ENCODE peak calls at places on chromosome 17, in ten cellular contexts. G, A, D, R, E, Z, K, T, J and L are unnamed samples.

GRCh38 chr17:59669411-59669810 is 37.8 kb downstream of the PTRH2 start:
- DNase-seq in G (no peak), A (no peak), D (no peak), R (no peak), E (no peak), Z (no peak), K (no peak), T (no peak), J (no peak), L (no peak)

GRCh38 chr17:4658478-4659305 is 17.2 kb upstream of the ALOX15 start:
- DNase-seq in G (no peak), A (no peak), D (no peak), R (no peak), E (peak; percentile 86), Z (peak; percentile 88), K (no peak), T (no peak), J (no peak), L (no peak)

GRCh38 chr17:29959658-29960337 is 18.4 kb downstream of the EFCAB5 start:
- DNase-seq in G (no peak), A (no peak), D (no peak), R (no peak), E (peak; percentile 1), Z (no peak), K (no peak), T (no peak), J (no peak), L (no peak)

GRCh38 chr17:55271223-55271571 is 6.4 kb downstream of the HLF start:
- DNase-seq in G (no peak), A (no peak), D (no peak), R (no peak), E (no peak), Z (no peak), K (no peak), T (no peak), J (no peak), L (no peak)

GRCh38 chr17:2101448-2102257 is 46.8 kb downstream of the HIC1 start:
- DNase-seq in G (peak; percentile 94), A (no peak), D (peak; percentile 27), R (peak; percentile 91), E (no peak), Z (no peak), K (no peak), T (no peak), J (no peak), L (peak; percentile 82)

GRCh38 chr17:45648642-45649041 is 135.5 kb upstream of the CRHR1 start:
- DNase-seq in G (no peak), A (no peak), D (no peak), R (no peak), E (no peak), Z (no peak), K (peak; percentile 65), T (no peak), J (no peak), L (no peak)

GRCh38 chr17:20934288-20934687 is 108.5 kb downstream of the USP22 start:
- DNase-seq in G (no peak), A (no peak), D (no peak), R (no peak), E (no peak), Z (no peak), K (no peak), T (no peak), J (no peak), L (no peak)

GRCh38 chr17:29611351-29612093 is 11.2 kb downstream of the CORO6 start:
- DNase-seq in G (no peak), A (no peak), D (no peak), R (no peak), E (no peak), Z (no peak), K (no peak), T (no peak), J (no peak), L (no peak)

GRCh38 chr17:59838196-59838911 is 54.4 kb downstream of the TUBD1 start:
- DNase-seq in G (peak; percentile 54), A (no peak), D (no peak), R (no peak), E (no peak), Z (peak; percentile 68), K (no peak), T (no peak), J (no peak), L (peak; percentile 19)

GRCh38 chr17:55734128-55734781 is 11.6 kb upstream of the TMEM100 start:
- DNase-seq in G (peak; percentile 45), A (no peak), D (no peak), R (no peak), E (peak; percentile 66), Z (peak; percentile 24), K (peak; percentile 49), T (peak; percentile 45), J (no peak), L (peak; percentile 42)

GRCh38 chr17:4364622-4365041 is 1.8 kb downstream of the UBE2G1 start:
- DNase-seq in G (no peak), A (no peak), D (peak; percentile 29), R (peak; percentile 9), E (no peak), Z (no peak), K (no peak), T (no peak), J (no peak), L (no peak)

GRCh38 chr17:29713626-29714025 is 90.9 kb upstream of the CORO6 start:
- DNase-seq in G (no peak), A (no peak), D (no peak), R (no peak), E (no peak), Z (no peak), K (no peak), T (no peak), J (no peak), L (no peak)

GRCh38 chr17:7557147-7557764 is 1.3 kb upstream of the TNFSF13 start:
- DNase-seq in G (no peak), A (no peak), D (peak; percentile 67), R (no peak), E (no peak), Z (no peak), K (no peak), T (no peak), J (no peak), L (no peak)

GRCh38 chr17:7556627-7557026 is 1.9 kb upstream of the TNFSF13 start:
- DNase-seq in G (no peak), A (no peak), D (no peak), R (peak; percentile 26), E (no peak), Z (no peak), K (no peak), T (no peak), J (no peak), L (no peak)

GRCh38 chr17:7558544-7559306 is at the start of gene TNFSF13:
- DNase-seq in G (no peak), A (no peak), D (peak; percentile 84), R (peak; percentile 42), E (no peak), Z (no peak), K (no peak), T (no peak), J (peak; percentile 40), L (no peak)

GRCh38 chr17:7559307-7560171 is 989 bp downstream of the TNFSF13 start:
- DNase-seq in G (no peak), A (no peak), D (peak; percentile 67), R (peak; percentile 31), E (no peak), Z (no peak), K (no peak), T (no peak), J (no peak), L (no peak)

GRCh38 chr17:7557825-7558543 is 566 bp upstream of the TNFSF13 start:
- DNase-seq in G (peak; percentile 66), A (no peak), D (peak; percentile 91), R (peak; percentile 94), E (peak; percentile 49), Z (peak; percentile 94), K (peak; percentile 71), T (peak; percentile 33), J (peak; percentile 81), L (no peak)
- TF ChIP-seq CTCF in G (no peak), A (no peak), D (peak; percentile 29), R (peak; percentile 43), E (no peak), Z (no peak), K (no peak), T (no peak), J (no peak), L (no peak)

DNA sequence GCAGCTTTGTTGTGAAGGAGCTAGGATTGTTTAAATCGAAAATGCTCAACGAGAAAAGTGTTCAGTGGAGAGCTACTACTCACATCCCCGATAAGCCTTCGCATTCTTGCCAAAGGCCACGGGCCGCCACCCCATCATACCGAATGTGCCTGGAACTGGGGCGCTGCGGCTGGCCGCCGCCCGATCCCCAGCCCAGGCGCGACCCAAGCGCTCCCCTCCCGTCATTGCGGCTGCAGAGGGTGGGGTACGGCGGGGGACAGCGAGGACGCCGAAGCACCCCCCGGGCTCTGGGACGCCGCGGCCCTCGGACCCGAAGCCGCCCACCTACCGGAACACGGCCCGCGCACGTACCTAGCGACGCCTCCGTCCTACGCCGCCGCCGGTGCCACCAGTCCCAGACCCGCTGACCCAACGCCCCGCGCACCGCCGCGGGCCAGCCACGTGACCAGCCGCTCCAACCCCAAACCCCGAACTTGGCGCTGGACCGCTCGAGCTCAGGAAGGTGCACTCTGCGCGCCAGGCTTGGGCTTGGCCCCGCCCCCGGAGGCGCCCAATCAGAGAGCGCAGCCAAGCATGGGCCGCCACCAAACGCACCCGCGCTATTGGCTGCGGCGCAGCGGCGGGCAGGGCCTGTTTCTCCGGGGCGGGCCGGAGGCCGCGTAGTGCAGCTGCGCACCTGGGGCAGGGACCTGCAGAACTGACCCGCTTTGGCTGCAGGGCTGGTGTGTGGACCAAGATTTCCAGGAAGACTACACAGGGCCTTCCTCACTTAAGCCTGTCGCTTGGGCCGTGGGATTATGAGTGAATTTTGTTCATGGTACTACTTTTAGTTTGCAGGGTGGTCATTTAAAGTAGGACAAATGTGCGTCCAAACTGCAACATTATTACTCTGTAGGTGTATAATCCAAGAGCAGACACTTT is at the start of gene SHMT1:
- DNase-seq in G (peak; percentile 97), A (peak; percentile 97), D (peak; percentile 93), R (peak; percentile 95), E (peak; percentile 77), Z (peak; percentile 92), K (peak; percentile 96), T (peak; percentile 95), J (peak; percentile 97), L (peak; percentile 59)
- H3K27ac ChIP-seq in G (no peak within 1 kb of the TSS), A (peak within 1 kb of the TSS; percentile 93), D (peak within 1 kb of the TSS; percentile 63), R (peak within 1 kb of the TSS; percentile 77), E (peak within 1 kb of the TSS; percentile 0), Z (no peak within 1 kb of the TSS), K (no peak within 1 kb of the TSS), T (peak within 1 kb of the TSS; percentile 46), J (peak within 1 kb of the TSS; percentile 77), L (peak within 1 kb of the TSS; percentile 14)

DNA sequence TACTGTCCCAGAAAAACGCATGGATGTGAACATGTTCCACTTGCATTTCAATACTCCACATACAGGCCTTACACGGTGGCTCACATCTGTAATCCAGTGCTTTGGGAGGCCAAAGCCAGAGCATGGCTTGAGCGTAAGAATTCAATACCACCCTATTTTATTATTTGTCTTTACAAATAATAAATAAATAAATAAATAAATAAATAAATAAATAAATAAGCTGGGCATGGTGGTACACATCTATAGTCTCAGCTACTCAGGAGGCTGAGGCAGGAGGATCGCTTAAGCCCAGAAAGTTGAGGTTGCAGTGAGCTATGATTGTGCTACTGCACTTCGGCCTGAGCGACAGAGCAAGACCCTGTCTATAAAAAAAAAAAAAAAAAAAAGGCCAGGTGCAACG is 53.9 kb downstream of the PLXDC1 start:
- DNase-seq in G (no peak), A (no peak), D (no peak), R (no peak), E (no peak), Z (no peak), K (no peak), T (no peak), J (no peak), L (no peak)
- H3K4me1 ChIP-seq in G (no peaks in the 10 kb centered on the region), A (no peaks in the 10 kb centered on the region), D (peaks cover 40% of the 10 kb centered on the region), R (no peaks in the 10 kb centered on the region), E (peaks cover 6% of the 10 kb centered on the region), Z (no peaks in the 10 kb centered on the region), K (peaks cover 18% of the 10 kb centered on the region), T (peaks cover 65% of the 10 kb centered on the region), J (peaks cover 39% of the 10 kb centered on the region), L (no peaks in the 10 kb centered on the region)

GRCh38 chr17:82350182-82351030 is 8.6 kb upstream of the TEX19 start:
- DNase-seq in G (no peak), A (no peak), D (no peak), R (no peak), E (no peak), Z (no peak), K (no peak), T (peak; percentile 92), J (no peak), L (no peak)
- TF ChIP-seq CTCF in G (no peak), A (peak; percentile 30), D (no peak), R (no peak), E (no peak), Z (no peak), K (no peak), T (peak; percentile 79), J (no peak), L (peak; percentile 31)